ENCODE peak calls at places on chromosomes 1 and 21, in five cellular contexts. N is lower leg skin, V is right lobe of liver, S is AG04450, F is fibroblast of pulmonary artery. J is an unnamed sample.

GRCh38 chr1:172599912-172600311 is 59.0 kb upstream of the FASLG start:
- DNase-seq in N (no peak), V (no peak), S (no peak), F (no peak), J (no peak)

GRCh38 chr1:207495816-207496792 is at the start of gene CR1:
- DNase-seq in N (peak; percentile 17), V (peak; percentile 72), S (no peak), F (peak; percentile 2), J (no peak)

GRCh38 chr1:2151252-2151651 is 43.3 kb downstream of the FAAP20 start:
- DNase-seq in N (no peak), V (no peak), S (no peak), F (peak; percentile 11), J (no peak)

GRCh38 chr1:186512698-186513457 is 52.0 kb upstream of the PDC start:
- DNase-seq in N (no peak), V (no peak), S (no peak), F (no peak), J (no peak)

GRCh38 chr21:41660748-41661147 is 106.1 kb downstream of the RIPK4 start:
- DNase-seq in N (no peak), V (no peak), S (no peak), F (no peak), J (no peak)

GRCh38 chr1:218537131-218537904 is 192.2 kb downstream of the TGFB2 start:
- DNase-seq in N (no peak), V (no peak), S (peak; percentile 26), F (peak; percentile 86), J (peak; percentile 54)

GRCh38 chr1:76826072-76826827 is 41.0 kb upstream of the ST6GALNAC5 start:
- DNase-seq in N (no peak), V (no peak), S (no peak), F (peak; percentile 35), J (peak; percentile 23)

GRCh38 chr1:209648931-209649776 is 3.1 kb downstream of the LAMB3 start:
- DNase-seq in N (no peak), V (no peak), S (peak; percentile 90), F (peak; percentile 95), J (peak; percentile 89)

GRCh38 chr1:6584126-6585080 is 4.6 kb downstream of the ZBTB48 start:
- DNase-seq in N (no peak), V (no peak), S (no peak), F (no peak), J (no peak)

GRCh38 chr1:175118375-175118774 is 50.7 kb downstream of the TNN start:
- DNase-seq in N (no peak), V (no peak), S (no peak), F (no peak), J (no peak)

GRCh38 chr1:119779869-119780356 is 11.2 kb upstream of the HMGCS2 start:
- DNase-seq in N (peak; percentile 32), V (peak; percentile 85), S (no peak), F (peak; percentile 58), J (no peak)

GRCh38 chr1:21072721-21073120 is 104.0 kb downstream of the EIF4G3 start:
- DNase-seq in N (no peak), V (no peak), S (no peak), F (peak; percentile 71), J (peak; percentile 43)

GRCh38 chr1:205582471-205583291 is 49.1 kb downstream of the ELK4 start:
- DNase-seq in N (no peak), V (no peak), S (no peak), F (no peak), J (no peak)

GRCh38 chr1:229597877-229598276 is 28.0 kb downstream of the TAF5L start:
- DNase-seq in N (no peak), V (no peak), S (no peak), F (peak; percentile 20), J (no peak)

GRCh38 chr1:21901473-21901847 is 35.6 kb downstream of the HSPG2 start:
- DNase-seq in N (no peak), V (no peak), S (no peak), F (no peak), J (no peak)

GRCh38 chr1:154741747-154742495 is 128.2 kb downstream of the KCNN3 start:
- DNase-seq in N (no peak), V (no peak), S (no peak), F (peak; percentile 45), J (no peak)

GRCh38 chr21:35649186-35649585 is 411.1 kb downstream of the SETD4 start:
- DNase-seq in N (no peak), V (no peak), S (no peak), F (peak; percentile 56), J (no peak)

GRCh38 chr1:64515427-64515826 is 45.5 kb downstream of the CACHD1 start:
- DNase-seq in N (peak; percentile 83), V (no peak), S (peak; percentile 26), F (peak; percentile 87), J (peak; percentile 55)

GRCh38 chr1:152457561-152457960 is 43.5 kb upstream of the CRNN start:
- DNase-seq in N (no peak), V (no peak), S (no peak), F (no peak), J (no peak)

GRCh38 chr1:246726255-246726679 is 2.1 kb downstream of the SCCPDH start:
- DNase-seq in N (no peak), V (no peak), S (no peak), F (peak; percentile 14), J (no peak)

GRCh38 chr1:155904261-155904660 is 6.9 kb downstream of the RIT1 start:
- DNase-seq in N (no peak), V (no peak), S (no peak), F (no peak), J (no peak)

GRCh38 chr1:117068580-117068979 is 8.5 kb downstream of the TTF2 start:
- DNase-seq in N (no peak), V (no peak), S (no peak), F (no peak), J (no peak)

GRCh38 chr21:34008618-34009017 is 64.8 kb upstream of the MRPS6 start:
- DNase-seq in N (no peak), V (no peak), S (no peak), F (no peak), J (no peak)

GRCh38 chr1:210328032-210328745 is 513 bp upstream of the HHAT start:
- DNase-seq in N (no peak), V (no peak), S (no peak), F (no peak), J (no peak)

GRCh38 chr1:31605908-31606427 is 11.5 kb upstream of the HCRTR1 start:
- DNase-seq in N (no peak), V (no peak), S (peak; percentile 24), F (peak; percentile 55), J (peak; percentile 47)

GRCh38 chr1:156444407-156445001 is 56.1 kb downstream of the MEF2D start:
- DNase-seq in N (no peak), V (no peak), S (no peak), F (peak; percentile 35), J (no peak)

GRCh38 chr1:188027613-188028012 is 1198.9 kb downstream of the PLA2G4A start:
- DNase-seq in N (no peak), V (no peak), S (peak; percentile 69), F (peak; percentile 91), J (no peak)

GRCh38 chr1:161962094-161962887 is 61.4 kb downstream of the OLFML2B start:
- DNase-seq in N (no peak), V (no peak), S (peak; percentile 56), F (peak; percentile 83), J (peak; percentile 71)

GRCh38 chr1:39115271-39116110 is 89.0 kb upstream of the MACF1 start:
- DNase-seq in N (no peak), V (no peak), S (no peak), F (peak; percentile 78), J (no peak)

GRCh38 chr1:172946814-172947507 is 103.8 kb downstream of the TNFSF18 start:
- DNase-seq in N (no peak), V (no peak), S (no peak), F (peak; percentile 56), J (no peak)

GRCh38 chr1:12711421-12712005 is 4.4 kb upstream of the AADACL3 start:
- DNase-seq in N (no peak), V (no peak), S (no peak), F (no peak), J (no peak)

GRCh38 chr1:29859126-29859525 is 622.8 kb downstream of the PTPRU start:
- DNase-seq in N (no peak), V (no peak), S (no peak), F (no peak), J (no peak)

GRCh38 chr1:186531561-186532165 is 70.7 kb upstream of the PDC start:
- DNase-seq in N (no peak), V (no peak), S (no peak), F (peak; percentile 28), J (no peak)

GRCh38 chr1:91689586-91690481 is 189.2 kb downstream of the CDC7 start:
- DNase-seq in N (no peak), V (no peak), S (no peak), F (peak; percentile 79), J (no peak)

GRCh38 chr1:81414417-81415087 is 386.2 kb upstream of the ADGRL2 start:
- DNase-seq in N (peak; percentile 60), V (peak; percentile 65), S (no peak), F (peak; percentile 73), J (no peak)
- TF ChIP-seq CTCF in N (no peak), V (peak; percentile 55), S (peak; percentile 53), F (peak; percentile 89), J (peak; percentile 60)

DNA sequence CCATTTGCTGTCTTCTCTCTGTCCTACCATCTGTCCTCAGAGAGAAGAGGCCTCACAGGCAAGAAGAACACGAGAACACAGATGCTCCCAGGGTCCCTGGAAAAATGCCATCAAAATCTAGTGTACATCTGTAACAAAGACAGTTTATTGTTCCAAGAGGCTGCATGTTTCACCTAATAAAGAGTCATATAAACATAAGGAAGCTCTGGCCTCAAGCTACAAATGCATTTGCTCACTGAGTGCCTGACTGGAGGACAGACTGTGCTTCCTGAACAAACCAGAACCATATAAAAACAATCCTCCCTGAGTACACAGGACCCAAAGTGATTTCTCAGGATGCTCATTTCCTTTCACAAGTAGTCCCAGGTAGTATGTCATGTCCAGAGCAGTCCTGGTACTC is 76.3 kb upstream of the SLC44A3 start:
- DNase-seq in N (no peak), V (no peak), S (peak; percentile 79), F (peak; percentile 31), J (no peak)
- TF ChIP-seq CTCF in N (no peak), V (no peak), S (no peak), F (no peak), J (no peak)

GRCh38 chr1:204445860-204446412 is 34.3 kb upstream of the PPP1R15B start:
- DNase-seq in N (no peak), V (no peak), S (no peak), F (no peak), J (no peak)
- TF ChIP-seq CTCF in N (no peak), V (no peak), S (peak; percentile 61), F (peak; percentile 55), J (peak; percentile 69)

GRCh38 chr21:25536752-25537151 is 70.5 kb downstream of the MRPL39 start:
- DNase-seq in N (no peak), V (no peak), S (no peak), F (no peak), J (no peak)
- TF ChIP-seq CTCF in N (no peak), V (no peak), S (no peak), F (no peak), J (no peak)